ENCODE peak calls at places on chromosomes 3 and 15, in eight cellular contexts. One of them, this sample, is unnamed. For H3K4me1, the result is how much of the 10 kb centered on the place peaks cover.

GRCh38 chr3:185423178-185423577 is 60.2 kb downstream of the MAP3K13 start:
- DNase-seq in GM23338: no peak
- DNase-seq in HepG2: no peak
- DNase-seq in K562: no peak
- DNase-seq in A549: peak
- DNase-seq in SK-N-SH: no peak
- DNase-seq in GM12878: no peak
- DNase-seq in HCT116: no peak
- DNase-seq in this sample: peak

GRCh38 chr3:87350367-87351199 is 74.2 kb upstream of the POU1F1 start:
- DNase-seq in GM23338: peak
- DNase-seq in HepG2: peak
- DNase-seq in K562: peak
- DNase-seq in A549: peak
- DNase-seq in SK-N-SH: peak
- DNase-seq in GM12878: no peak
- DNase-seq in HCT116: peak
- DNase-seq in this sample: peak

GRCh38 chr3:186254676-186255665 is 107.1 kb downstream of the DGKG start:
- DNase-seq in GM23338: no peak
- DNase-seq in HepG2: no peak
- DNase-seq in K562: no peak
- DNase-seq in A549: no peak
- DNase-seq in SK-N-SH: no peak
- DNase-seq in GM12878: peak
- DNase-seq in HCT116: no peak
- DNase-seq in this sample: no peak

GRCh38 chr3:149618151-149619123 is 39.4 kb downstream of the WWTR1 start:
- DNase-seq in GM23338: no peak
- DNase-seq in HepG2: no peak
- DNase-seq in K562: no peak
- DNase-seq in A549: no peak
- DNase-seq in SK-N-SH: no peak
- DNase-seq in GM12878: no peak
- DNase-seq in HCT116: no peak
- DNase-seq in this sample: no peak

GRCh38 chr15:70299931-70300858 is 202.5 kb upstream of the TLE3 start:
- DNase-seq in GM23338: no peak
- DNase-seq in HepG2: no peak
- DNase-seq in K562: no peak
- DNase-seq in A549: no peak
- DNase-seq in SK-N-SH: no peak
- DNase-seq in GM12878: peak
- DNase-seq in HCT116: no peak
- DNase-seq in this sample: no peak

GRCh38 chr15:90879730-90880366 is 4.5 kb upstream of the FES start:
- DNase-seq in GM23338: no peak
- DNase-seq in HepG2: no peak
- DNase-seq in K562: no peak
- DNase-seq in A549: no peak
- DNase-seq in SK-N-SH: no peak
- DNase-seq in GM12878: no peak
- DNase-seq in HCT116: no peak
- DNase-seq in this sample: no peak

GRCh38 chr15:101455291-101455916 is 34.1 kb downstream of the PCSK6 start:
- DNase-seq in GM23338: no peak
- DNase-seq in HepG2: no peak
- DNase-seq in K562: no peak
- DNase-seq in A549: no peak
- DNase-seq in SK-N-SH: peak
- DNase-seq in GM12878: no peak
- DNase-seq in HCT116: no peak
- DNase-seq in this sample: no peak

GRCh38 chr15:62932436-62932835 is 110.1 kb upstream of the TPM1 start:
- DNase-seq in GM23338: no peak
- DNase-seq in HepG2: no peak
- DNase-seq in K562: no peak
- DNase-seq in A549: no peak
- DNase-seq in SK-N-SH: no peak
- DNase-seq in GM12878: no peak
- DNase-seq in HCT116: no peak
- DNase-seq in this sample: no peak

GRCh38 chr15:68528891-68529290 is 49.9 kb upstream of the CORO2B start:
- DNase-seq in GM23338: no peak
- DNase-seq in HepG2: no peak
- DNase-seq in K562: no peak
- DNase-seq in A549: no peak
- DNase-seq in SK-N-SH: no peak
- DNase-seq in GM12878: no peak
- DNase-seq in HCT116: no peak
- DNase-seq in this sample: no peak

GRCh38 chr15:39608185-39608584 is 27.3 kb downstream of the THBS1 start:
- DNase-seq in GM23338: no peak
- DNase-seq in HepG2: no peak
- DNase-seq in K562: no peak
- DNase-seq in A549: no peak
- DNase-seq in SK-N-SH: no peak
- DNase-seq in GM12878: no peak
- DNase-seq in HCT116: no peak
- DNase-seq in this sample: no peak

GRCh38 chr3:158434412-158435038 is 136.5 kb upstream of the MLF1 start:
- DNase-seq in GM23338: peak
- DNase-seq in HepG2: peak
- DNase-seq in K562: peak
- DNase-seq in A549: peak
- DNase-seq in SK-N-SH: peak
- DNase-seq in GM12878: peak
- DNase-seq in HCT116: peak
- DNase-seq in this sample: peak

GRCh38 chr15:65089206-65089824 is 12.8 kb downstream of the KBTBD13 start:
- DNase-seq in GM23338: no peak
- DNase-seq in HepG2: peak
- DNase-seq in K562: no peak
- DNase-seq in A549: no peak
- DNase-seq in SK-N-SH: no peak
- DNase-seq in GM12878: no peak
- DNase-seq in HCT116: no peak
- DNase-seq in this sample: no peak

GRCh38 chr3:175737646-175738572 is 878.8 kb downstream of the NAALADL2 start:
- DNase-seq in GM23338: no peak
- DNase-seq in HepG2: no peak
- DNase-seq in K562: no peak
- DNase-seq in A549: no peak
- DNase-seq in SK-N-SH: no peak
- DNase-seq in GM12878: no peak
- DNase-seq in HCT116: no peak
- DNase-seq in this sample: no peak

GRCh38 chr3:130626021-130626420 is 109.0 kb downstream of the COL6A6 start:
- DNase-seq in GM23338: no peak
- DNase-seq in HepG2: no peak
- DNase-seq in K562: no peak
- DNase-seq in A549: no peak
- DNase-seq in SK-N-SH: no peak
- DNase-seq in GM12878: no peak
- DNase-seq in HCT116: no peak
- DNase-seq in this sample: no peak

GRCh38 chr3:70000028-70000410 is 486 bp downstream of the SAMMSON start:
- DNase-seq in GM23338: peak
- DNase-seq in HepG2: no peak
- DNase-seq in K562: no peak
- DNase-seq in A549: no peak
- DNase-seq in SK-N-SH: no peak
- DNase-seq in GM12878: no peak
- DNase-seq in HCT116: no peak
- DNase-seq in this sample: no peak

GRCh38 chr3:107999215-107999775 is 91.5 kb downstream of the CD47 start:
- DNase-seq in GM23338: peak
- DNase-seq in HepG2: no peak
- DNase-seq in K562: no peak
- DNase-seq in A549: no peak
- DNase-seq in SK-N-SH: no peak
- DNase-seq in GM12878: no peak
- DNase-seq in HCT116: no peak
- DNase-seq in this sample: no peak

GRCh38 chr3:85912981-85913380 is 954.2 kb downstream of the CADM2 start:
- DNase-seq in GM23338: no peak
- DNase-seq in HepG2: peak
- DNase-seq in K562: no peak
- DNase-seq in A549: no peak
- DNase-seq in SK-N-SH: no peak
- DNase-seq in GM12878: no peak
- DNase-seq in HCT116: no peak
- DNase-seq in this sample: peak

GRCh38 chr3:88057650-88058321 is 1.0 kb downstream of the CGGBP1 start:
- DNase-seq in GM23338: no peak
- DNase-seq in HepG2: no peak
- DNase-seq in K562: no peak
- DNase-seq in A549: no peak
- DNase-seq in SK-N-SH: no peak
- DNase-seq in GM12878: no peak
- DNase-seq in HCT116: no peak
- DNase-seq in this sample: no peak

GRCh38 chr3:32681811-32682210 is 3.2 kb upstream of the CNOT10 start:
- DNase-seq in GM23338: no peak
- DNase-seq in HepG2: no peak
- DNase-seq in K562: no peak
- DNase-seq in A549: no peak
- DNase-seq in SK-N-SH: no peak
- DNase-seq in GM12878: no peak
- DNase-seq in HCT116: no peak
- DNase-seq in this sample: no peak

GRCh38 chr15:79661411-79661810 is 229.3 kb downstream of the MINAR1 start:
- DNase-seq in GM23338: no peak
- DNase-seq in HepG2: no peak
- DNase-seq in K562: no peak
- DNase-seq in A549: no peak
- DNase-seq in SK-N-SH: no peak
- DNase-seq in GM12878: no peak
- DNase-seq in HCT116: no peak
- DNase-seq in this sample: no peak

GRCh38 chr15:68717952-68718351 is 102.7 kb downstream of the ANP32A start:
- DNase-seq in GM23338: no peak
- DNase-seq in HepG2: no peak
- DNase-seq in K562: no peak
- DNase-seq in A549: no peak
- DNase-seq in SK-N-SH: no peak
- DNase-seq in GM12878: no peak
- DNase-seq in HCT116: no peak
- DNase-seq in this sample: no peak

GRCh38 chr3:25384471-25384870 is 43.6 kb upstream of the RARB start:
- DNase-seq in GM23338: no peak
- DNase-seq in HepG2: no peak
- DNase-seq in K562: no peak
- DNase-seq in A549: no peak
- DNase-seq in SK-N-SH: no peak
- DNase-seq in GM12878: no peak
- DNase-seq in HCT116: no peak
- DNase-seq in this sample: no peak

GRCh38 chr15:65666257-65666656 is 44.5 kb downstream of the SLC24A1 start:
- DNase-seq in GM23338: no peak
- DNase-seq in HepG2: no peak
- DNase-seq in K562: no peak
- DNase-seq in A549: no peak
- DNase-seq in SK-N-SH: no peak
- DNase-seq in GM12878: no peak
- DNase-seq in HCT116: no peak
- DNase-seq in this sample: no peak

GRCh38 chr3:149621218-149622005 is 36.4 kb downstream of the WWTR1 start:
- DNase-seq in GM23338: peak
- DNase-seq in HepG2: no peak
- DNase-seq in K562: no peak
- DNase-seq in A549: no peak
- DNase-seq in SK-N-SH: no peak
- DNase-seq in GM12878: no peak
- DNase-seq in HCT116: no peak
- DNase-seq in this sample: no peak

GRCh38 chr15:101305820-101306255 is 10.8 kb upstream of the SNRPA1 start:
- DNase-seq in GM23338: no peak
- DNase-seq in HepG2: no peak
- DNase-seq in K562: no peak
- DNase-seq in A549: no peak
- DNase-seq in SK-N-SH: peak
- DNase-seq in GM12878: no peak
- DNase-seq in HCT116: no peak
- DNase-seq in this sample: no peak

DNA sequence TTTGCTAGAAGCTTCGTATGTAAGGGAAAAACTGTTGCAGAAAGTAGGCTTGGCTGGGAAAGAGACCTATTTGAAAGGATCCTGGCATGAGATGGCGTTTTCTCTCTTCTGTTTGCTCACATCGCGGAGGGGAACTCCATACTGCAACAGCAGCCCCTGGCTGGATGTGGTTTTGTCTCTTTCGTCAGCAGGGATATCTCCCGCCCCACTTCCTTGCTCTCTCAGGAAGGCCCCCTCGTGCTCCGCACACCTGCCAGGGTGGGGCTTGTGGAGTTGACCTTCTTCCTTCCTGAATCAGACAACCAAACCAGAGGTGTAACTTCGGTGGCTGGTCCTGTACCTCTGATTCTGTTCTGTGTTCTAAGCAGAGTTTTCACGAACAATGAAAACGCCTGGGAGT is 26.4 kb upstream of the MYZAP start:
- DNase-seq in GM23338: peak
- DNase-seq in HepG2: no peak
- DNase-seq in K562: no peak
- DNase-seq in A549: no peak
- DNase-seq in SK-N-SH: no peak
- DNase-seq in GM12878: no peak
- DNase-seq in HCT116: no peak
- DNase-seq in this sample: no peak
- TF ChIP-seq REST in GM23338: no peak
- TF ChIP-seq REST in HepG2: no peak
- TF ChIP-seq REST in K562: no peak
- TF ChIP-seq REST in A549: no peak
- TF ChIP-seq REST in SK-N-SH: no peak
- TF ChIP-seq REST in GM12878: no peak
- TF ChIP-seq REST in HCT116: no peak
- TF ChIP-seq REST in this sample: no peak

GRCh38 chr3:53153914-53154434 is 7.0 kb upstream of the PRKCD start:
- DNase-seq in GM23338: no peak
- DNase-seq in HepG2: no peak
- DNase-seq in K562: no peak
- DNase-seq in A549: no peak
- DNase-seq in SK-N-SH: no peak
- DNase-seq in GM12878: no peak
- DNase-seq in HCT116: no peak
- DNase-seq in this sample: no peak
- H3K4me1 ChIP-seq in GM23338: under half
- H3K4me1 ChIP-seq in HepG2: half or more
- H3K4me1 ChIP-seq in K562: under half
- H3K4me1 ChIP-seq in A549: under half
- H3K4me1 ChIP-seq in SK-N-SH: under half
- H3K4me1 ChIP-seq in GM12878: under half
- H3K4me1 ChIP-seq in HCT116: under half
- H3K4me1 ChIP-seq in this sample: under half

GRCh38 chr15:41354371-41354770 is 21.7 kb downstream of the NUSAP1 start:
- DNase-seq in GM23338: no peak
- DNase-seq in HepG2: no peak
- DNase-seq in K562: no peak
- DNase-seq in A549: no peak
- DNase-seq in SK-N-SH: no peak
- DNase-seq in GM12878: no peak
- DNase-seq in HCT116: no peak
- DNase-seq in this sample: no peak
- H3K27ac ChIP-seq in GM23338: no peak
- H3K27ac ChIP-seq in HepG2: no peak
- H3K27ac ChIP-seq in K562: no peak
- H3K27ac ChIP-seq in A549: no peak
- H3K27ac ChIP-seq in SK-N-SH: no peak
- H3K27ac ChIP-seq in GM12878: no peak
- H3K27ac ChIP-seq in HCT116: no peak
- H3K27ac ChIP-seq in this sample: no peak

GRCh38 chr15:60017538-60018199 is 13.6 kb downstream of the FOXB1 start:
- DNase-seq in GM23338: no peak
- DNase-seq in HepG2: no peak
- DNase-seq in K562: no peak
- DNase-seq in A549: no peak
- DNase-seq in SK-N-SH: no peak
- DNase-seq in GM12878: no peak
- DNase-seq in HCT116: no peak
- DNase-seq in this sample: no peak
- TF ChIP-seq REST in GM23338: no peak
- TF ChIP-seq REST in HepG2: no peak
- TF ChIP-seq REST in K562: no peak
- TF ChIP-seq REST in A549: no peak
- TF ChIP-seq REST in SK-N-SH: no peak
- TF ChIP-seq REST in GM12878: no peak
- TF ChIP-seq REST in HCT116: no peak
- TF ChIP-seq REST in this sample: no peak